ENCODE peak calls at places on chromosome 15, in seven cellular contexts. J, O, P, D, W, E and X are unnamed samples.

GRCh38 chr15:27844018-27844666 is 255.0 kb downstream of the OCA2 start:
- DNase-seq in O (no peak), P (no peak), W (no peak), E (no peak), D (no peak), J (no peak), X (peak; percentile 30)

GRCh38 chr15:76339302-76340197 is 3.0 kb downstream of the ISL2 start:
- DNase-seq in J (no peak), P (no peak), E (no peak), O (no peak), W (no peak), D (no peak), X (no peak)

GRCh38 chr15:81216411-81216810 is 19.7 kb downstream of the IL16 start:
- DNase-seq in P (no peak), J (no peak), W (no peak), E (no peak), O (no peak), D (no peak), X (no peak)

GRCh38 chr15:95284933-95285401 is 1045.5 kb upstream of the NR2F2 start:
- DNase-seq in E (no peak), O (no peak), D (no peak), W (no peak), P (no peak), J (no peak), X (peak; percentile 56)

GRCh38 chr15:81133782-81134461 is at the start of gene CFAP161:
- DNase-seq in P (peak; percentile 95), J (no peak), O (no peak), W (peak; percentile 37), E (no peak), D (peak; percentile 86), X (no peak)

GRCh38 chr15:74847462-74847861 is 4.5 kb upstream of the ULK3 start:
- DNase-seq in W (no peak), O (no peak), P (peak; percentile 78), E (no peak), D (no peak), J (no peak), X (peak; percentile 54)

GRCh38 chr15:30043211-30043655 is 39.5 kb upstream of the GOLGA8J start:
- DNase-seq in P (no peak), D (no peak), O (no peak), W (no peak), J (no peak), E (peak; percentile 5), X (peak; percentile 71)

GRCh38 chr15:48177383-48177874 is 666 bp downstream of the MYEF2 start:
- DNase-seq in W (no peak), E (peak; percentile 37), O (peak; percentile 1), J (no peak), D (peak; percentile 51), P (no peak), X (peak; percentile 69)

GRCh38 chr15:77617507-77618285 is 15.0 kb downstream of the LINGO1 start:
- DNase-seq in P (peak; percentile 32), W (no peak), D (peak; percentile 53), O (no peak), J (no peak), E (no peak), X (peak; percentile 52)

GRCh38 chr15:44081223-44082013 is 113.7 kb downstream of the FRMD5 start:
- DNase-seq in P (no peak), D (no peak), O (no peak), E (no peak), J (no peak), W (no peak), X (no peak)

GRCh38 chr15:29410342-29410741 is 140.7 kb upstream of the NSMCE3 start:
- DNase-seq in W (no peak), J (no peak), O (no peak), E (no peak), P (no peak), D (no peak), X (no peak)

GRCh38 chr15:58124585-58124984 is 13.6 kb upstream of the AQP9 start:
- DNase-seq in O (no peak), P (no peak), J (no peak), W (no peak), D (no peak), E (no peak), X (no peak)

GRCh38 chr15:70505411-70505919 is 257.9 kb downstream of the UACA start:
- DNase-seq in D (peak; percentile 72), P (no peak), W (no peak), E (peak; percentile 7), O (no peak), J (no peak), X (peak; percentile 97)

GRCh38 chr15:82849556-82850241 is 40.3 kb downstream of the WHAMM start:
- DNase-seq in P (peak; percentile 89), D (peak; percentile 88), E (peak; percentile 76), O (peak; percentile 21), W (peak; percentile 84), J (no peak), X (peak; percentile 78)